ENCODE peak calls at places on chromosome 4, in seven cellular contexts. Z is mammary epithelial cell, J is non-pigmented ciliary epithelial cell, C is COLO829, K is astrocyte of the cerebellum, E is colonic mucosa, I is OCI-LY7. L is an unnamed sample.

GRCh38 chr4:70747874-70748273 is 26.1 kb downstream of the RUFY3 start:
- DNase-seq in E (no peak), J (no peak), I (no peak), K (no peak), C (no peak), Z (no peak), L (no peak)

GRCh38 chr4:122687450-122688121 is 44.9 kb upstream of the BBS12 start:
- DNase-seq in J (no peak), C (no peak), Z (no peak), E (no peak), I (no peak), K (no peak), L (no peak)

GRCh38 chr4:110139815-110140214 is 58.6 kb downstream of the ELOVL6 start:
- DNase-seq in E (no peak), C (no peak), K (no peak), I (no peak), J (no peak), Z (no peak), L (no peak)

GRCh38 chr4:176266026-176266425 is 3.0 kb downstream of the ASB5 start:
- DNase-seq in I (no peak), Z (no peak), E (no peak), K (no peak), J (no peak), C (no peak), L (no peak)

GRCh38 chr4:40976343-40976742 is 226.6 kb downstream of the NSUN7 start:
- DNase-seq in C (peak), I (peak), E (peak), K (peak), J (no peak), Z (peak), L (no peak)

GRCh38 chr4:160283081-160283480 is 1180.2 kb downstream of the RAPGEF2 start:
- DNase-seq in Z (no peak), J (no peak), E (no peak), C (no peak), K (no peak), I (no peak), L (no peak)

GRCh38 chr4:110770353-110770752 is 147.5 kb upstream of the PITX2 start:
- DNase-seq in K (no peak), Z (no peak), I (no peak), E (no peak), C (no peak), J (no peak), L (no peak)

GRCh38 chr4:81635747-81636146 is 164.0 kb upstream of the RASGEF1B start:
- DNase-seq in J (no peak), C (no peak), Z (no peak), I (peak), K (no peak), E (peak), L (peak)

GRCh38 chr4:106603471-106603870 is 234.9 kb upstream of the GIMD1 start:
- DNase-seq in C (no peak), J (no peak), Z (no peak), E (no peak), I (no peak), K (no peak), L (no peak)

GRCh38 chr4:154119317-154119716 is 330.4 kb upstream of the SFRP2 start:
- DNase-seq in Z (no peak), J (no peak), E (no peak), K (no peak), C (no peak), I (no peak), L (no peak)

GRCh38 chr4:4981427-4981826 is 37.8 kb downstream of the CYTL1 start:
- DNase-seq in E (no peak), C (no peak), I (no peak), Z (no peak), J (no peak), K (no peak), L (no peak)

GRCh38 chr4:158094413-158095110 is 78.3 kb downstream of the GASK1B start:
- DNase-seq in K (peak), E (no peak), I (no peak), C (peak), Z (peak), J (no peak), L (no peak)

GRCh38 chr4:101282076-101282844 is 65.1 kb downstream of the PPP3CA start:
- DNase-seq in J (no peak), I (no peak), E (no peak), K (no peak), Z (no peak), C (no peak), L (no peak)

GRCh38 chr4:3257125-3257690 is 8.2 kb downstream of the MSANTD1 start:
- DNase-seq in J (no peak), Z (peak), C (no peak), E (peak), I (no peak), K (no peak), L (no peak)

GRCh38 chr4:164467493-164467892 is 286.4 kb upstream of the SMIM31 start:
- DNase-seq in I (no peak), K (no peak), J (no peak), E (no peak), Z (peak), C (no peak), L (no peak)

GRCh38 chr4:94519019-94519418 is 67.3 kb downstream of the PDLIM5 start:
- DNase-seq in Z (no peak), K (no peak), I (no peak), C (no peak), J (no peak), E (no peak), L (no peak)

GRCh38 chr4:54659213-54660144 is 1.7 kb downstream of the KIT start:
- DNase-seq in I (no peak), J (no peak), Z (no peak), C (no peak), K (no peak), E (no peak), L (no peak)

GRCh38 chr4:66929748-66930147 is 615.6 kb downstream of the CENPC start:
- DNase-seq in J (no peak), C (peak), I (no peak), K (no peak), Z (no peak), E (no peak), L (no peak)

GRCh38 chr4:157220026-157220881 is at the start of gene GRIA2:
- DNase-seq in E (no peak), J (no peak), I (no peak), K (peak), C (peak), Z (peak), L (peak)

GRCh38 chr4:24067781-24068193 is 177.9 kb upstream of the PPARGC1A start:
- DNase-seq in Z (peak), I (no peak), C (peak), E (no peak), K (peak), J (peak), L (no peak)

L was measured in hippocampal formation.